ENCODE peak calls at places on chromosomes 2 and 18, in four cellular contexts. One of them, this sample, is unnamed.

GRCh38 chr2:173090973-173091660 is 15.5 kb downstream of the MAP3K20 start:
- DNase-seq in H1: no peak
- DNase-seq in mesenchymal stem cell: no peak
- DNase-seq in H9: peak; percentile 34
- DNase-seq in this sample: no peak

GRCh38 chr2:157508676-157509075 is 64.8 kb upstream of the CYTIP start:
- DNase-seq in H1: no peak
- DNase-seq in mesenchymal stem cell: no peak
- DNase-seq in H9: no peak
- DNase-seq in this sample: no peak

GRCh38 chr2:165016772-165017411 is 61.6 kb upstream of the SLC38A11 start:
- DNase-seq in H1: no peak
- DNase-seq in mesenchymal stem cell: peak; percentile 80
- DNase-seq in H9: peak; percentile 46
- DNase-seq in this sample: peak; percentile 33

GRCh38 chr2:37287966-37288365 is 36.7 kb downstream of the PRKD3 start:
- DNase-seq in H1: no peak
- DNase-seq in mesenchymal stem cell: no peak
- DNase-seq in H9: no peak
- DNase-seq in this sample: no peak

GRCh38 chr2:6828299-6828584 is 37.5 kb downstream of the CMPK2 start:
- DNase-seq in H1: no peak
- DNase-seq in mesenchymal stem cell: peak; percentile 63
- DNase-seq in H9: no peak
- DNase-seq in this sample: no peak

GRCh38 chr2:208657468-208657867 is 250.9 kb downstream of the PTH2R start:
- DNase-seq in H1: no peak
- DNase-seq in mesenchymal stem cell: no peak
- DNase-seq in H9: peak; percentile 36
- DNase-seq in this sample: no peak

GRCh38 chr2:134420256-134420655 is 166.4 kb downstream of the MGAT5 start:
- DNase-seq in H1: no peak
- DNase-seq in mesenchymal stem cell: no peak
- DNase-seq in H9: peak; percentile 56
- DNase-seq in this sample: no peak

GRCh38 chr2:36362291-36362690 is 6.7 kb downstream of the CRIM1 start:
- DNase-seq in H1: no peak
- DNase-seq in mesenchymal stem cell: peak; percentile 71
- DNase-seq in H9: no peak
- DNase-seq in this sample: no peak

GRCh38 chr18:24734058-24734457 is 273.6 kb downstream of the HRH4 start:
- DNase-seq in H1: peak; percentile 56
- DNase-seq in mesenchymal stem cell: peak; percentile 24
- DNase-seq in H9: peak; percentile 46
- DNase-seq in this sample: no peak

GRCh38 chr2:16281451-16282330 is 341.3 kb downstream of the MYCN start:
- DNase-seq in H1: peak; percentile 57
- DNase-seq in mesenchymal stem cell: peak; percentile 1
- DNase-seq in H9: peak; percentile 74
- DNase-seq in this sample: no peak

GRCh38 chr18:44882163-44882881 is 201.6 kb downstream of the SETBP1 start:
- DNase-seq in H1: no peak
- DNase-seq in mesenchymal stem cell: no peak
- DNase-seq in H9: no peak
- DNase-seq in this sample: no peak

GRCh38 chr18:26618130-26618529 is 69.8 kb upstream of the KCTD1 start:
- DNase-seq in H1: no peak
- DNase-seq in mesenchymal stem cell: no peak
- DNase-seq in H9: no peak
- DNase-seq in this sample: no peak

GRCh38 chr2:173432049-173432754 is 77.5 kb downstream of the CDCA7 start:
- DNase-seq in H1: no peak
- DNase-seq in mesenchymal stem cell: no peak
- DNase-seq in H9: no peak
- DNase-seq in this sample: no peak

GRCh38 chr2:156334496-156335478 is 2.3 kb upstream of the NR4A2 start:
- DNase-seq in H1: peak; percentile 74
- DNase-seq in mesenchymal stem cell: peak; percentile 97
- DNase-seq in H9: peak; percentile 76
- DNase-seq in this sample: peak; percentile 50

GRCh38 chr2:156331572-156332451 is 709 bp downstream of the NR4A2 start:
- DNase-seq in H1: no peak
- DNase-seq in mesenchymal stem cell: peak; percentile 90
- DNase-seq in H9: peak; percentile 42
- DNase-seq in this sample: no peak

GRCh38 chr2:156333274-156333950 is 891 bp upstream of the NR4A2 start:
- DNase-seq in H1: no peak
- DNase-seq in mesenchymal stem cell: no peak
- DNase-seq in H9: no peak
- DNase-seq in this sample: no peak

GRCh38 chr2:156332452-156333273 is at the start of gene NR4A2:
- DNase-seq in H1: peak; percentile 86
- DNase-seq in mesenchymal stem cell: peak; percentile 94
- DNase-seq in H9: peak; percentile 92
- DNase-seq in this sample: peak; percentile 64

DNA sequence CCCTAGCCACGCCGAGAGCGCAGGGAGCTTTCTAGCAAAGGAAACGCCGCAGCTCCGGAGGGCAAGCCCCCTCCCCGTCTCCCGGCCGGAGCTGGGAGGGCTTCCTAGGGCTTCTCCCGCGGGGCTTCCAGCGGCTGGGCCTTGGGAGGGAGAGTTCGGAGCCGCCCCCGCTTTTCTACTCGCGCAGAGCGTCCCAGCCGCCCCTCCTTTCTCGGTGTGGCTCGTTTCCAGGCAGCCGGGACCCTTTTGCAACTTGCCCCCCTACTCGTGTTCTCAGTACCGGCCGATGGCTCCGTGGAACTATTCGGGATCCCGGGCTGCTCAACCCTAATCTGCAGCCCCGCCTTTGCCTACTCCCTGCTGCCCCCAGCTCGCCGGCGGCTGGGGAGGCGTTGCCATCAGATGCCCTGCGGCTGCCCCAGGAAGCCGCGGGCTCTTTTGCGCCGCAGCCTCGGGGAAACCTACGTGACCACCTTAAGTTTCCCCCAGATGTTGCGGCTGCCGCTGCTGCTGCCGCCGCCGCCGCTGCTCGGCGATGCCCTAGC is 1.5 kb upstream of the NR4A2 start:
- DNase-seq in H1: peak; percentile 81
- DNase-seq in mesenchymal stem cell: no peak
- DNase-seq in H9: peak; percentile 70
- DNase-seq in this sample: peak; percentile 65
- H2BK5ac ChIP-seq in H1: no peak overlapping the region
- H2BK5ac ChIP-seq in mesenchymal stem cell: no peak overlapping the region
- H2BK5ac ChIP-seq in H9: no peak overlapping the region
- H2BK5ac ChIP-seq in this sample: peak overlapping the region; percentile 54

GRCh38 chr2:113219525-113219888 is 45.7 kb downstream of the PSD4 start:
- DNase-seq in H1: no peak
- DNase-seq in mesenchymal stem cell: no peak
- DNase-seq in H9: no peak
- DNase-seq in this sample: no peak

GRCh38 chr2:113219092-113219441 is 45.3 kb downstream of the PSD4 start:
- DNase-seq in H1: no peak
- DNase-seq in mesenchymal stem cell: no peak
- DNase-seq in H9: no peak
- DNase-seq in this sample: no peak

GRCh38 chr2:113218283-113219091 is 44.7 kb downstream of the PSD4 start:
- DNase-seq in H1: no peak
- DNase-seq in mesenchymal stem cell: peak; percentile 68
- DNase-seq in H9: no peak
- DNase-seq in this sample: no peak

GRCh38 chr2:113219889-113220641 is 46.3 kb downstream of the PSD4 start:
- DNase-seq in H1: no peak
- DNase-seq in mesenchymal stem cell: peak; percentile 17
- DNase-seq in H9: peak; percentile 48
- DNase-seq in this sample: no peak

DNA sequence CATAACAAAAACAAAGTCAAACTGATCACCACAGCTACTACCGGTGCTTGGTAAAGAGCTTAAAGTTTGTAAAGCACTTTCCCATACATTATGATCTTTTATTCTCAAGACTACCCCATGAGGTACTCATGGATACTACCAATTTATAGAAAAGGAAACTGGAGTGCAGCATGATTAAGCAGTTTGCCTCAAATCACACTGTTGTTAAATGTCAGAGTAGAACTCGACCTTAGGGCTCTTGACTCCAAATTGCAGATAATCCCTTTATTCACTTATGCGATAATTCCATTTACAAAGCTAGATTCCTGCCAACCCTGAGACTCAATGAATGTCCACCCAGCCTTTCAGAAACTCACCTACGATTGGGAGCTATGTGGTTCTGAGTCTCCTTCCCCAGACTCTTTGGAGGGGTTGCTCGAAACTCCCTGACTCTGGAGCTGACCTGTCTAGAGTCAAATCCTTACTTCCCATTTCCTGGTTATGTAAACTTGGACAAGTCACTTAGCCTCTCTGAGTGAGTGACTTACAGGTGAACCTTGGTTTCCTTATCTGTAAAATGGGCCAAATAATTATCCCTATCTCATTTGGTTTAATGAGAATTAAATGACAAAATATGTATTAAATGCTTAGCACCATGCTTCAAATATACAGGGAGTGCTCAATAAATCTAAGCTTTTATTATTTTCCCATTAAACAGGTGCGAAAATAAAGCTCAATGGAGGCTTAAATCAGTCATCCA is 47.4 kb downstream of the PSD4 start:
- DNase-seq in H1: no peak
- DNase-seq in mesenchymal stem cell: no peak
- DNase-seq in H9: no peak
- DNase-seq in this sample: no peak
- H2BK12ac ChIP-seq in H1: no peak overlapping the region
- H2BK12ac ChIP-seq in mesenchymal stem cell: no peak overlapping the region
- H2BK12ac ChIP-seq in H9: no peak overlapping the region
- H2BK12ac ChIP-seq in this sample: no peak overlapping the region

GRCh38 chr2:64655873-64656272 is 2.2 kb upstream of the SERTAD2 start:
- DNase-seq in H1: no peak
- DNase-seq in mesenchymal stem cell: no peak
- DNase-seq in H9: no peak
- DNase-seq in this sample: no peak

GRCh38 chr2:64654993-64655666 is 1.4 kb upstream of the SERTAD2 start:
- DNase-seq in H1: no peak
- DNase-seq in mesenchymal stem cell: peak; percentile 39
- DNase-seq in H9: no peak
- DNase-seq in this sample: no peak

GRCh38 chr2:64653174-64654062 is at the start of gene SERTAD2:
- DNase-seq in H1: peak; percentile 85
- DNase-seq in mesenchymal stem cell: peak; percentile 91
- DNase-seq in H9: peak; percentile 88
- DNase-seq in this sample: peak; percentile 84

GRCh38 chr2:64652231-64653173 is 1.2 kb downstream of the SERTAD2 start:
- DNase-seq in H1: no peak
- DNase-seq in mesenchymal stem cell: peak; percentile 85
- DNase-seq in H9: no peak
- DNase-seq in this sample: no peak

GRCh38 chr2:64654063-64654811 is 524 bp upstream of the SERTAD2 start:
- DNase-seq in H1: peak; percentile 83
- DNase-seq in mesenchymal stem cell: peak; percentile 85
- DNase-seq in H9: peak; percentile 76
- DNase-seq in this sample: peak; percentile 89
- H2BK15ac ChIP-seq in H1: no peak overlapping the region
- H2BK15ac ChIP-seq in mesenchymal stem cell: peak overlapping the region; percentile 96
- H2BK15ac ChIP-seq in H9: no peak overlapping the region
- H2BK15ac ChIP-seq in this sample: peak overlapping the region; percentile 93

GRCh38 chr2:97870396-97870843 is 125.3 kb downstream of the TMEM131 start:
- DNase-seq in H1: no peak
- DNase-seq in mesenchymal stem cell: peak; percentile 96
- DNase-seq in H9: no peak
- DNase-seq in this sample: no peak
- H2BK5ac ChIP-seq in H1: no peak overlapping the region
- H2BK5ac ChIP-seq in mesenchymal stem cell: no peak overlapping the region
- H2BK5ac ChIP-seq in H9: no peak overlapping the region
- H2BK5ac ChIP-seq in this sample: no peak overlapping the region

DNA sequence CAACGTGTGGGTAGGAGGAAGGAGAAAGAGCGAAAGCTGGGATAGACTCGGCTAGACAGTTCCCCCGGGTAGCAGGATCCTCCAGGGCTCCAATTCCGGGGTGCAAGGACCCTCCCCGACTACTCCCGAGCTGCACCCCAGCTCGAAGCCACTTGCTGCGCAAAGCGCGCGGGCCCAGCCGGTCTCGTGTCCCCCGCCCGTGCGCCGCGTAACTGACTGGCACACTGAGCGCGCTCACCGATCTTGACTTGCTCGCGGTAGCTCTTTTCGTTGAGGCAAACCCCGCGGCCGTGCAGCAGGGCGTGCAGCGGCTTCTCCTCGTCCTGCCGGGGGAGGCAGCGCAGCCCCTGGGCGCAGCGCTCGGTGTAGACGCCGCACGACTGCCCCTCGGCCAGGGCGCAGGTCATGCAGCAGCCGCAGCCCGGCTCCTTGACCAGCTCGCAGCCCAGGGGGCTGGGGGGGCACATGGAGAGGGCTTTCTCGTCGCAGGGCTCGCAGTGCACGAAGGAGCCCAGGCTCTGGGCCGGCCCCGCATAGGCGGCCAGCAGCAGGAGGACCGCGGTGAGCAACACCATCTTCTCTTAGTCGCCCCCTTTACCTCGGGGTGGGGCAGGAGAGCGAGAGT is 1.0 kb downstream of the IGFBP5 start:
- DNase-seq in H1: peak; percentile 80
- DNase-seq in mesenchymal stem cell: peak; percentile 70
- DNase-seq in H9: peak; percentile 72
- DNase-seq in this sample: no peak
- H2BK12ac ChIP-seq in H1: no peak overlapping the region
- H2BK12ac ChIP-seq in mesenchymal stem cell: peak overlapping the region; percentile 33
- H2BK12ac ChIP-seq in H9: no peak overlapping the region
- H2BK12ac ChIP-seq in this sample: peak overlapping the region; percentile 67